ENCODE peak calls at places on chromosomes 5 and 9, in ten cellular contexts. One of them, this sample, is unnamed.

GRCh38 chr5:176744584-176744965 is 65.8 kb upstream of the UNC5A start:
- DNase-seq in transverse colon: no peak
- DNase-seq in fibroblast of lung: no peak
- DNase-seq in coronary artery: no peak
- DNase-seq in psoas muscle: no peak
- DNase-seq in astrocyte of the cerebellum: no peak
- DNase-seq in foreskin fibroblast: no peak
- DNase-seq in sigmoid colon: no peak
- DNase-seq in stomach: no peak
- DNase-seq in thoracic aorta: no peak
- DNase-seq in this sample: no peak

GRCh38 chr5:180815241-180816031 is 12.8 kb upstream of the MGAT1 start:
- DNase-seq in fibroblast of lung: no peak
- DNase-seq in sigmoid colon: no peak
- DNase-seq in stomach: no peak
- DNase-seq in psoas muscle: no peak
- DNase-seq in thoracic aorta: no peak
- DNase-seq in foreskin fibroblast: no peak
- DNase-seq in astrocyte of the cerebellum: no peak
- DNase-seq in coronary artery: no peak
- DNase-seq in transverse colon: no peak
- DNase-seq in this sample: no peak

GRCh38 chr5:68303038-68303738 is 87.6 kb downstream of the PIK3R1 start:
- DNase-seq in psoas muscle: no peak
- DNase-seq in transverse colon: no peak
- DNase-seq in fibroblast of lung: peak
- DNase-seq in coronary artery: no peak
- DNase-seq in foreskin fibroblast: no peak
- DNase-seq in thoracic aorta: no peak
- DNase-seq in astrocyte of the cerebellum: no peak
- DNase-seq in sigmoid colon: no peak
- DNase-seq in stomach: no peak
- DNase-seq in this sample: peak

GRCh38 chr9:25205285-25205684 is 473.0 kb downstream of the TUSC1 start:
- DNase-seq in fibroblast of lung: no peak
- DNase-seq in thoracic aorta: no peak
- DNase-seq in coronary artery: no peak
- DNase-seq in astrocyte of the cerebellum: no peak
- DNase-seq in transverse colon: no peak
- DNase-seq in psoas muscle: no peak
- DNase-seq in stomach: no peak
- DNase-seq in foreskin fibroblast: no peak
- DNase-seq in sigmoid colon: no peak
- DNase-seq in this sample: no peak

GRCh38 chr9:125758986-125759811 is 12.0 kb downstream of the PBX3 start:
- DNase-seq in thoracic aorta: no peak
- DNase-seq in psoas muscle: no peak
- DNase-seq in sigmoid colon: peak
- DNase-seq in coronary artery: no peak
- DNase-seq in astrocyte of the cerebellum: no peak
- DNase-seq in stomach: no peak
- DNase-seq in foreskin fibroblast: peak
- DNase-seq in fibroblast of lung: peak
- DNase-seq in transverse colon: peak
- DNase-seq in this sample: peak

GRCh38 chr9:83472221-83472665 is 66.0 kb downstream of the FRMD3 start:
- DNase-seq in foreskin fibroblast: peak
- DNase-seq in stomach: peak
- DNase-seq in sigmoid colon: no peak
- DNase-seq in astrocyte of the cerebellum: no peak
- DNase-seq in thoracic aorta: no peak
- DNase-seq in fibroblast of lung: peak
- DNase-seq in coronary artery: no peak
- DNase-seq in transverse colon: peak
- DNase-seq in psoas muscle: no peak
- DNase-seq in this sample: peak

GRCh38 chr9:136399176-136400037 is 563 bp downstream of the SNAPC4 start:
- DNase-seq in psoas muscle: peak
- DNase-seq in sigmoid colon: no peak
- DNase-seq in foreskin fibroblast: no peak
- DNase-seq in transverse colon: no peak
- DNase-seq in stomach: no peak
- DNase-seq in coronary artery: no peak
- DNase-seq in thoracic aorta: no peak
- DNase-seq in fibroblast of lung: no peak
- DNase-seq in astrocyte of the cerebellum: no peak
- DNase-seq in this sample: no peak

GRCh38 chr5:120306331-120306730 is 157.8 kb upstream of the PRR16 start:
- DNase-seq in astrocyte of the cerebellum: no peak
- DNase-seq in fibroblast of lung: no peak
- DNase-seq in thoracic aorta: no peak
- DNase-seq in sigmoid colon: no peak
- DNase-seq in transverse colon: no peak
- DNase-seq in psoas muscle: no peak
- DNase-seq in coronary artery: no peak
- DNase-seq in foreskin fibroblast: peak
- DNase-seq in stomach: no peak
- DNase-seq in this sample: no peak

GRCh38 chr9:92669527-92669889 is 423 bp downstream of the IPPK start:
- DNase-seq in fibroblast of lung: peak
- DNase-seq in psoas muscle: no peak
- DNase-seq in foreskin fibroblast: no peak
- DNase-seq in stomach: peak
- DNase-seq in transverse colon: peak
- DNase-seq in astrocyte of the cerebellum: no peak
- DNase-seq in sigmoid colon: no peak
- DNase-seq in thoracic aorta: no peak
- DNase-seq in coronary artery: no peak
- DNase-seq in this sample: no peak

GRCh38 chr9:23820731-23821399 is 5.2 kb downstream of the ELAVL2 start:
- DNase-seq in coronary artery: no peak
- DNase-seq in astrocyte of the cerebellum: no peak
- DNase-seq in fibroblast of lung: no peak
- DNase-seq in stomach: no peak
- DNase-seq in foreskin fibroblast: no peak
- DNase-seq in transverse colon: no peak
- DNase-seq in sigmoid colon: no peak
- DNase-seq in thoracic aorta: no peak
- DNase-seq in psoas muscle: no peak
- DNase-seq in this sample: no peak

GRCh38 chr9:121718501-121718900 is 67.1 kb downstream of the DAB2IP start:
- DNase-seq in stomach: no peak
- DNase-seq in sigmoid colon: no peak
- DNase-seq in coronary artery: no peak
- DNase-seq in thoracic aorta: no peak
- DNase-seq in fibroblast of lung: peak
- DNase-seq in foreskin fibroblast: no peak
- DNase-seq in astrocyte of the cerebellum: no peak
- DNase-seq in transverse colon: no peak
- DNase-seq in psoas muscle: no peak
- DNase-seq in this sample: no peak

GRCh38 chr9:128053560-128053959 is 13.6 kb downstream of the NAIF1 start:
- DNase-seq in fibroblast of lung: no peak
- DNase-seq in coronary artery: no peak
- DNase-seq in astrocyte of the cerebellum: no peak
- DNase-seq in psoas muscle: no peak
- DNase-seq in transverse colon: no peak
- DNase-seq in foreskin fibroblast: no peak
- DNase-seq in sigmoid colon: no peak
- DNase-seq in thoracic aorta: no peak
- DNase-seq in stomach: no peak
- DNase-seq in this sample: no peak

GRCh38 chr9:83220737-83221136 is 157.8 kb upstream of the RASEF start:
- DNase-seq in sigmoid colon: no peak
- DNase-seq in stomach: peak
- DNase-seq in psoas muscle: no peak
- DNase-seq in coronary artery: no peak
- DNase-seq in foreskin fibroblast: peak
- DNase-seq in astrocyte of the cerebellum: peak
- DNase-seq in fibroblast of lung: peak
- DNase-seq in transverse colon: no peak
- DNase-seq in thoracic aorta: no peak
- DNase-seq in this sample: peak

GRCh38 chr5:115842089-115842881 is 550 bp downstream of the AP3S1 start:
- DNase-seq in coronary artery: no peak
- DNase-seq in thoracic aorta: no peak
- DNase-seq in stomach: no peak
- DNase-seq in astrocyte of the cerebellum: no peak
- DNase-seq in transverse colon: no peak
- DNase-seq in psoas muscle: no peak
- DNase-seq in fibroblast of lung: no peak
- DNase-seq in sigmoid colon: no peak
- DNase-seq in foreskin fibroblast: no peak
- DNase-seq in this sample: peak
- TF ChIP-seq CTCF in coronary artery: no peak
- TF ChIP-seq CTCF in thoracic aorta: peak
- TF ChIP-seq CTCF in stomach: no peak
- TF ChIP-seq CTCF in astrocyte of the cerebellum: no peak
- TF ChIP-seq CTCF in transverse colon: peak
- TF ChIP-seq CTCF in psoas muscle: peak
- TF ChIP-seq CTCF in fibroblast of lung: no peak
- TF ChIP-seq CTCF in sigmoid colon: no peak
- TF ChIP-seq CTCF in foreskin fibroblast: peak
- TF ChIP-seq CTCF in this sample: peak

GRCh38 chr5:160439205-160439600 is 17.5 kb downstream of the PTTG1 start:
- DNase-seq in coronary artery: peak
- DNase-seq in psoas muscle: peak
- DNase-seq in sigmoid colon: peak
- DNase-seq in fibroblast of lung: peak
- DNase-seq in thoracic aorta: peak
- DNase-seq in astrocyte of the cerebellum: peak
- DNase-seq in foreskin fibroblast: peak
- DNase-seq in stomach: peak
- DNase-seq in transverse colon: peak
- DNase-seq in this sample: peak
- H3K4me3 ChIP-seq in coronary artery: peak
- H3K4me3 ChIP-seq in psoas muscle: peak
- H3K4me3 ChIP-seq in sigmoid colon: peak
- H3K4me3 ChIP-seq in fibroblast of lung: peak
- H3K4me3 ChIP-seq in thoracic aorta: peak
- H3K4me3 ChIP-seq in astrocyte of the cerebellum: peak
- H3K4me3 ChIP-seq in foreskin fibroblast: peak
- H3K4me3 ChIP-seq in stomach: peak
- H3K4me3 ChIP-seq in transverse colon: peak
- H3K4me3 ChIP-seq in this sample: peak

GRCh38 chr5:78755822-78756429 is 107.4 kb upstream of the LHFPL2 start:
- DNase-seq in coronary artery: no peak
- DNase-seq in fibroblast of lung: peak
- DNase-seq in foreskin fibroblast: no peak
- DNase-seq in sigmoid colon: no peak
- DNase-seq in psoas muscle: no peak
- DNase-seq in stomach: no peak
- DNase-seq in astrocyte of the cerebellum: no peak
- DNase-seq in thoracic aorta: no peak
- DNase-seq in transverse colon: no peak
- DNase-seq in this sample: peak

GRCh38 chr5:78750281-78750680 is 101.7 kb upstream of the LHFPL2 start:
- DNase-seq in astrocyte of the cerebellum: no peak
- DNase-seq in transverse colon: no peak
- DNase-seq in stomach: no peak
- DNase-seq in coronary artery: no peak
- DNase-seq in psoas muscle: no peak
- DNase-seq in fibroblast of lung: no peak
- DNase-seq in thoracic aorta: no peak
- DNase-seq in sigmoid colon: no peak
- DNase-seq in foreskin fibroblast: no peak
- DNase-seq in this sample: no peak

GRCh38 chr5:78751872-78752271 is 103.3 kb upstream of the LHFPL2 start:
- DNase-seq in sigmoid colon: no peak
- DNase-seq in fibroblast of lung: no peak
- DNase-seq in thoracic aorta: no peak
- DNase-seq in foreskin fibroblast: no peak
- DNase-seq in stomach: no peak
- DNase-seq in astrocyte of the cerebellum: no peak
- DNase-seq in coronary artery: no peak
- DNase-seq in transverse colon: no peak
- DNase-seq in psoas muscle: no peak
- DNase-seq in this sample: peak

GRCh38 chr5:78754655-78755054 is 106.1 kb upstream of the LHFPL2 start:
- DNase-seq in stomach: no peak
- DNase-seq in fibroblast of lung: no peak
- DNase-seq in psoas muscle: no peak
- DNase-seq in thoracic aorta: no peak
- DNase-seq in foreskin fibroblast: no peak
- DNase-seq in astrocyte of the cerebellum: no peak
- DNase-seq in sigmoid colon: no peak
- DNase-seq in transverse colon: no peak
- DNase-seq in coronary artery: no peak
- DNase-seq in this sample: no peak

GRCh38 chr5:78753093-78753531 is 104.5 kb upstream of the LHFPL2 start:
- DNase-seq in astrocyte of the cerebellum: no peak
- DNase-seq in fibroblast of lung: peak
- DNase-seq in stomach: no peak
- DNase-seq in coronary artery: no peak
- DNase-seq in sigmoid colon: no peak
- DNase-seq in foreskin fibroblast: peak
- DNase-seq in psoas muscle: no peak
- DNase-seq in transverse colon: no peak
- DNase-seq in thoracic aorta: no peak
- DNase-seq in this sample: peak
- TF ChIP-seq CTCF in astrocyte of the cerebellum: no peak
- TF ChIP-seq CTCF in fibroblast of lung: no peak
- TF ChIP-seq CTCF in stomach: no peak
- TF ChIP-seq CTCF in coronary artery: no peak
- TF ChIP-seq CTCF in sigmoid colon: no peak
- TF ChIP-seq CTCF in foreskin fibroblast: no peak
- TF ChIP-seq CTCF in psoas muscle: no peak
- TF ChIP-seq CTCF in transverse colon: no peak
- TF ChIP-seq CTCF in thoracic aorta: no peak
- TF ChIP-seq CTCF in this sample: no peak

DNA sequence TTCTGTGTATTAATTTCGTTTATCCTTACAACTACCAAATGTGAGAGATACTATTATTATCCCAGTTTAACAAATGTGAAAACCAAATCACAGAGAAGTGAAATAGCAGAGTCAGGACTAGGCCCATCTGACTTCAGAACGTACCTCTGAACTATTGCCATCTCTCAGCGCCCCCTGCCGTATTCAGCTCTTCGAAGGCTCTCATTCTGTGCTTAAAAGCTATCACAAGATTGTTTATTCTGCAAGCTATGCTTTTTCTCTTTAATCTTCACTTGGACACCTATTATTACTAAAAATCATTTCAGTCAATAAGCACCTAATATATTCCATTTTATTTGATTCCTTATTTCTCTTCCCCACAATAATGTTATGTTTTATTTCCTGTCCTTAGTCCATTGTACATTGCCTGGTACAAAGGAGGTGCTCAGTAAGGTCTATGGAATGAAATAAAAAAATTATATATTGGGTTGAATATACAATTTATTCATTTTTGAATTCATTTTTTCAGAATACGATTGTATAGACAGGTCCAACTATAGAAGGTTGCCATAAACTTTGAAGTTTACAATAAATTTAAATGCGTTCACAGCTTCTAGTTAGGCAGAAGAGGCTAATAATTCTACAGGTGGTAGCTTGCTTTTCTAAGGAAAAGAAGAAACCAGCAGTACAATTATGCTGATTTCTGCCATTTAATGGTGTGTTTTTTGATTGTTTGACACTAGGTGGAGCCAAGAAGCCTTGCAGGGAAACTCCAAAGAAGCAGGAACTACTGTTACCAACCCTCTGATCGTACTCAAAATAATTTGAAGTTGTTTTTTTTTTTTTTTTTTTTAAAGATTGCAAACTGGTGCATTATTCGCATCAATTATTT is 202.2 kb upstream of the DMRTA1 start:
- DNase-seq in transverse colon: peak
- DNase-seq in psoas muscle: peak
- DNase-seq in astrocyte of the cerebellum: peak
- DNase-seq in foreskin fibroblast: peak
- DNase-seq in stomach: peak
- DNase-seq in thoracic aorta: no peak
- DNase-seq in sigmoid colon: no peak
- DNase-seq in fibroblast of lung: peak
- DNase-seq in coronary artery: no peak
- DNase-seq in this sample: peak
- H3K4me3 ChIP-seq in transverse colon: no peak
- H3K4me3 ChIP-seq in psoas muscle: no peak
- H3K4me3 ChIP-seq in astrocyte of the cerebellum: no peak
- H3K4me3 ChIP-seq in foreskin fibroblast: no peak
- H3K4me3 ChIP-seq in stomach: no peak
- H3K4me3 ChIP-seq in thoracic aorta: no peak
- H3K4me3 ChIP-seq in sigmoid colon: no peak
- H3K4me3 ChIP-seq in fibroblast of lung: no peak
- H3K4me3 ChIP-seq in coronary artery: no peak
- H3K4me3 ChIP-seq in this sample: no peak